ENCODE peak calls at places on chromosomes 2 and 18, in eight cellular contexts. R is left lung; P is CD8-positive, alpha-beta T cell; Z is right atrium auricular region; A is uterus; G is fibroblast of the aortic adventitia; U is tibial nerve; F is left ventricle myocardium inferior. Y is an unnamed sample.

GRCh38 chr2:101219281-101219680 is 33.4 kb upstream of the CNOT11 start:
- DNase-seq in R (no peak), P (no peak), Z (no peak), A (no peak), G (no peak), U (no peak), F (no peak), Y (no peak)

GRCh38 chr2:3601561-3602271 is 6.8 kb downstream of the COLEC11 start:
- DNase-seq in R (peak), P (no peak), Z (peak), A (no peak), G (no peak), U (no peak), F (no peak), Y (no peak)

GRCh38 chr2:24365051-24365450 is 4.7 kb upstream of the ITSN2 start:
- DNase-seq in R (peak), P (no peak), Z (peak), A (peak), G (peak), U (peak), F (peak), Y (peak)

GRCh38 chr2:98569197-98569793 is 39.0 kb downstream of the COA5 start:
- DNase-seq in R (no peak), P (peak), Z (no peak), A (peak), G (peak), U (no peak), F (peak), Y (no peak)

GRCh38 chr2:240589381-240589780 is 2.8 kb downstream of the CAPN10 start:
- DNase-seq in R (no peak), P (no peak), Z (no peak), A (no peak), G (no peak), U (no peak), F (no peak), Y (no peak)

GRCh38 chr2:112884869-112885502 is 26.0 kb upstream of the IL37 start:
- DNase-seq in R (peak), P (peak), Z (no peak), A (no peak), G (peak), U (no peak), F (peak), Y (no peak)

GRCh38 chr18:63823516-63824219 is 48.5 kb downstream of the SERPINB7 start:
- DNase-seq in R (no peak), P (no peak), Z (no peak), A (no peak), G (peak), U (no peak), F (peak), Y (no peak)

GRCh38 chr2:173972636-173973035 is 7.5 kb upstream of the SP3 start:
- DNase-seq in R (no peak), P (no peak), Z (no peak), A (no peak), G (no peak), U (no peak), F (no peak), Y (no peak)

GRCh38 chr2:32632089-32632488 is 4.2 kb downstream of the TTC27 start:
- DNase-seq in R (no peak), P (no peak), Z (no peak), A (no peak), G (peak), U (no peak), F (no peak), Y (no peak)

GRCh38 chr2:185475868-185476267 is 262.7 kb upstream of the FSIP2 start:
- DNase-seq in R (no peak), P (no peak), Z (no peak), A (no peak), G (no peak), U (no peak), F (no peak), Y (no peak)

GRCh38 chr18:136433-136832 is 21.9 kb upstream of the USP14 start:
- DNase-seq in R (no peak), P (peak), Z (no peak), A (no peak), G (no peak), U (no peak), F (no peak), Y (no peak)

GRCh38 chr2:140384946-140385345 is 1604.8 kb upstream of the NXPH2 start:
- DNase-seq in R (no peak), P (no peak), Z (no peak), A (no peak), G (no peak), U (no peak), F (no peak), Y (no peak)

GRCh38 chr2:96025107-96025492 is 9.6 kb downstream of the GPAT2 start:
- DNase-seq in R (no peak), P (no peak), Z (no peak), A (no peak), G (peak), U (no peak), F (peak), Y (no peak)

GRCh38 chr2:209933499-209934458 is 68.7 kb upstream of the RPE start:
- DNase-seq in R (no peak), P (no peak), Z (no peak), A (no peak), G (peak), U (no peak), F (no peak), Y (no peak)

GRCh38 chr2:73177645-73178255 is 24.6 kb upstream of the NOTO start:
- DNase-seq in R (no peak), P (no peak), Z (no peak), A (no peak), G (no peak), U (no peak), F (no peak), Y (no peak)

GRCh38 chr2:170817247-170817998 is 736 bp downstream of the GAD1 start:
- DNase-seq in R (no peak), P (no peak), Z (no peak), A (no peak), G (peak), U (no peak), F (no peak), Y (no peak)

GRCh38 chr2:54402350-54402749 is 53.8 kb upstream of the SPTBN1 start:
- DNase-seq in R (no peak), P (no peak), Z (peak), A (peak), G (peak), U (peak), F (peak), Y (peak)

GRCh38 chr2:54403512-54404238 is 52.5 kb upstream of the SPTBN1 start:
- DNase-seq in R (no peak), P (no peak), Z (no peak), A (no peak), G (no peak), U (no peak), F (no peak), Y (no peak)

GRCh38 chr2:54406031-54406430 is 50.1 kb upstream of the SPTBN1 start:
- DNase-seq in R (no peak), P (no peak), Z (no peak), A (no peak), G (no peak), U (no peak), F (no peak), Y (no peak)

GRCh38 chr2:54401592-54401991 is 54.5 kb upstream of the SPTBN1 start:
- DNase-seq in R (no peak), P (no peak), Z (no peak), A (no peak), G (no peak), U (no peak), F (no peak), Y (no peak)

DNA sequence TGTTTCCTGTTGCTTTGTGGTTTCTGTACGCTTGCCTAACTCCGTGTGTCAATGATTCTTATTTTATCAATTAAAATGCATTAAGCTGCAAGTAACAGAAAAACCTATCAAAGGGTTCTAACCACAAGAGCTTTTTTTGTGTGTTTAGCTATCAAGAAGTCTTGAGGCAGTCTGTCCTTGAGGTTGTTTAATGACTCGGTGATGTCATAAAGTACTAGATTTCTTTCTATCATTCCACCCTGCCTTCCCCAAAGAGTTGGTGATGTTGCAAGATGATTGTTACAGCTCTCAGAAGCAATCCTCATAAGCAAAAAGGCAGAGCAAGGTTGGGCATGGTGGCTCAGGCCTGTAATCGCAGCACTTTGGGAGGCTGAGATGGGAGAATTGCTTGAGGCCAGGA is 51.9 kb upstream of the SPTBN1 start:
- DNase-seq in R (no peak), P (no peak), Z (no peak), A (no peak), G (peak), U (no peak), F (no peak), Y (no peak)
- H3K4me3 ChIP-seq in R (no peak), P (no peak), Z (no peak), A (no peak), G (no peak), U (no peak), F (no peak), Y (no peak)

GRCh38 chr18:48705531-48705930 is 166.7 kb downstream of the CTIF start:
- DNase-seq in R (no peak), P (no peak), Z (no peak), A (no peak), G (no peak), U (no peak), F (no peak), Y (no peak)
- TF ChIP-seq CTCF in R (no peak), P (no peak), Z (no peak), A (no peak), G (no peak), U (no peak), F (no peak), Y (no peak)

DNA sequence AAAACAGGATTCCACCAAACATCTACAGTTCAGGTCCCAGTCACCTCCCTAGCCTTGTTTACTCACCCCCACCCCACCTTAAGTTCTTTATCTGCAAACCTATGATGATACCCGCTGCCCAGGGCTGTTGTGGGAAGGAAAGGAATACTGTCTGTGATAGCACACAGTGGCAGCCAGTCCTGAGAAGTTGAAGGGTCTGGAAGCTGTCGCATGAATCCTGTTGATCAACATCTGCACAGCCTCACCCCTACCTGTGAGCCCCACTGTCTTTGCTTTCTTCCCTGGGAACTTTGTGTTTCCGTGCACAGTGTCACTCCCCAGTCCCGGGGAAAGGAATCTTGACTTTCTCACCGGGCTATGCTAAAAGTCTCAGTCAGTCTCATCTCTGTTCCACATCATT is 160.7 kb upstream of the EPAS1 start:
- DNase-seq in R (no peak), P (no peak), Z (peak), A (no peak), G (no peak), U (no peak), F (no peak), Y (no peak)
- H3K4me3 ChIP-seq in R (no peak), P (no peak), Z (no peak), A (no peak), G (no peak), U (no peak), F (no peak), Y (no peak)

DNA sequence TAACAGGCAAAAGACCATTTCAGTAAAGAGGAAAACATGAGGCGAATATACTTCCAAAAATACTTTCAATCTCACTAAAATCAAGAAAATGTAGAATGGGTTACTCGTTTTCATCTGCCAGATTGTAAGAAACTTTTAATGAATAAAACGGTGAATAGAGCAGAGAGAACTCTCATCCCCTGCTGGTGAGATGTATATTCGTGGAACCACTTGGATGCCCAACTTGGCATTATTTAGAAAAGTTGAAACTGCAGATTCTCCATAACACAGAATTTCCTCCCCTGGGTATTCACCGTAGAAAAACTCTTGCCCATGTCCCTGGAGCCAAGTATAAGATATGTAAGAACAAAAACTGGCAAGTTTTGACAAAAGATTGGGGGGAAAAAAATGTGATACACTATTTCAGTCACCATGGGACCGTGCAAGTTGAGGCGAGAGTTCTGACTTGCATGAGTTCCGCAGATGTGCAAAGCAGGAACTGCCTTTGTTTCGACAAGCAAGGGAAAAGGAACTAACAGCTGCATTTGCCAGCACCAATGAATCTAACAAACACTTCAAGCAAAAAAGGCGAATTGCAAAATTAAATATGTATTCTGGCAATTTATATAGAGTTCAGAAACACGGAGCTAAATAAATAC is 14.8 kb downstream of the TIMM21 start:
- DNase-seq in R (no peak), P (no peak), Z (no peak), A (no peak), G (no peak), U (no peak), F (no peak), Y (no peak)
- TF ChIP-seq CTCF in R (no peak), P (no peak), Z (no peak), A (no peak), G (no peak), U (no peak), F (no peak), Y (no peak)

DNA sequence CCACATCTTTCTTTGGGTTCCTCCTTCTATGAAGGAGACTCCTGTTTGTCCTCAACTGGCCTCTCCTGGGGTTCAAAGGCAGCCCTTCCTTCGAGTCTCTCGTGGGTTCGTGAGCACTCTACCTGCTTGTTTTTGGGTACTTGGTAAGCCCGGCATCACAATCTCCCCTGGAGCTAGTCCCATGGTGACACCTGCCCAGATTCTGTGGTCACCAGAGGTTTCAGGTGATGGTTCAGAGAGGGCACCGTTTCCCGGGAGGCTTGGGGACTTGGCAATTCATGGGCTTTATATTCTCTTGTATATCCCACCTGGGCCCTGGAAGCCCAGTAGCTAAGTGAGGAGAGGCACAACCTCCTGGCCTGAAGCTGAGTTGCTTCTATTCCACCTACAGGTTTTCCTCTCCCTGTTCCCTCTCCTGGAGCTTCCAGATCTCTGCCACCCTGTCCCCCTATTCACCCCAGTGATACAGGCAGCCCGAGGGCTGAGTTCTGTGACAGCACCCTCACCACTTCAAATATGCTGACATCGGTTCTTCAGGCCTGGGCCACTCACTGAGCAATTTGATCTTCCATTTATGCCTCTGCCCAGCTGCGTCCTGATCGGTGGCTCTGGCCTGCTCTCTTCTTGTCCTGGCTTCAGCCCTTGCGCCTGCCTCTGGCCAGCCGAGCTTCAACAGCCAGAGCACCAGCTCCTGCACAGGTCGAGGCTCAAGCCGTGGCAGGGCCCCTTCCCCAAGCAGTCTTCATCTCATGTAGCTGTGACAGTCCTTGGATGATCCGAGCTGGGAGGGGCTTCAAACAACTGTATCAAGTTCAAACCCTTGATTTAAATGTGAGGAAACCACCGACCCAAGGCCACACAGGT is 91.5 kb downstream of the MSH2 start:
- DNase-seq in R (no peak), P (no peak), Z (no peak), A (no peak), G (no peak), U (no peak), F (no peak), Y (no peak)
- H3K4me3 ChIP-seq in R (no peak), P (no peak), Z (no peak), A (no peak), G (no peak), U (no peak), F (no peak), Y (no peak)

DNA sequence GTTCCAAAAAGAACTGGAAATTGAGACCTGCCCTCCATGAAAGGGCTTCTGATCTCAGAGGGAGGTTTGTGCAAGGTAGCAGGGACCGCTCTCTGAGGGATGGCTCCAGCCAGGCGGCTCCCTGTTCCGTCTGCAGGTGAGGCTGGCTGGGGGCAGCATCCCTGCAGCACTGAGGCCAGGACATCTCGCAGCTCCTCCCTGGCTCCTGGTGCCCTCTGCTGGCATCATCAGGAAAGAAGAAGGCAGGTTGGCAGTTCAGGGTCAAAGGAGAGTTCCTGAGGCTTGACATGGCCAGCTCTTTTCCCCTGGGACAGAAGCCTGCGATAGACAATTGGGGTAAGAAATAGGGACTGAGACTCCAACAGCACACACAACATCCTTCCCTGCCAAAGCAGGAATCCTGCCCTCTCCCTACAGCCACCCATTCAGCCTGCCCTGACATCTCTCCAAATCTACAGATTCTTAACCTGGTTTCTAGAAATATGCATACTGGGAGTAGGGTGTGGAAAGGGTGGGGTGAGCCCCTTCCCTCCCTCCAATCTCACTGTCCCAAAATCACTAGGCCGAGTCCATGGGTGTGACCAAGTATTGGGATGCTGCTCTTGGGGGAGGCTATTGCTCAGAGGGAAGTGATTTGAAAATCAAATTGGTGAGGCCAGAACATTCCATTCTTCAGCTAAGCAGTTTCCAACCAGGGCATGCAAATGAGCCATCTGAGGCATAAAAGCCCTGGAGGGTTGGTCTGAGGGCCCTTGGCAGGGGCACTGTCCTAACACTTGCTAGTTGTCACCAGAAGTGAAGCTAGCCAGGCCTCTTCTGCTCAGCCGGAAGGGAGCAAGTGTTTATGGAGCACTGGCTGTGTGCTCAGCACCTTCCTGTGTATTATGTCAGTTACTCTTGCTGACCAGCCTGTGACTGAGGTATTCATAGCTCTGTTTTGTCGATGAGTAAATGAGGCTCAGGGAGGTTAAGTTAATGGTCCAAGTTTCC is 185.4 kb downstream of the TFCP2L1 start:
- DNase-seq in R (no peak), P (no peak), Z (no peak), A (no peak), G (no peak), U (no peak), F (peak), Y (no peak)
- TF ChIP-seq CTCF in R (no peak), P (no peak), Z (peak), A (no peak), G (peak), U (no peak), F (peak), Y (no peak)

GRCh38 chr18:11587846-11588245 is 21.6 kb upstream of the SLC35G4 start:
- DNase-seq in R (no peak), P (no peak), Z (no peak), A (no peak), G (no peak), U (no peak), F (no peak), Y (no peak)

GRCh38 chr18:11579916-11580315 is 29.5 kb upstream of the SLC35G4 start:
- DNase-seq in R (no peak), P (no peak), Z (no peak), A (no peak), G (no peak), U (no peak), F (no peak), Y (no peak)

GRCh38 chr18:11587432-11587831 is 22.0 kb upstream of the SLC35G4 start:
- DNase-seq in R (no peak), P (no peak), Z (no peak), A (no peak), G (no peak), U (no peak), F (no peak), Y (no peak)

GRCh38 chr18:11581286-11581685 is 28.1 kb upstream of the SLC35G4 start:
- DNase-seq in R (no peak), P (no peak), Z (no peak), A (no peak), G (no peak), U (no peak), F (no peak), Y (no peak)

DNA sequence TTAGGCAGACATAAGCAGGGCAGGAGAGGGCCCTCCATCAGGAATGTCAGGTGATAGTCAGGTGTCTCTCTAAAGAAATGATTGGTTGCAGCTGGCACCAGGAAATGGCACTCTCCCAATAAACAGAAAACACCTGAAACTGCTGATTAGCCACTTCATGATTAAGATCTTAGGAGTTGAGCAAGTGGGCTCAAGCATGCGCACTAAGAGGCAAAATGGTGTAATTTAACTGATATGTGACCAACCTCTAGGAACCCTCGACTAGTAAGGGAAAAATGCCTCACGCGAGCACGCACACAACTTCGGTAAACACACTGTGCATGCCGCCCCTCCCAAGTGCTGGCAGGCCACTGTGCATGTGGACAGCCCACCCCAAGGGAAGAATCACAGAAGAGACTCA is 23.8 kb upstream of the SLC35G4 start:
- DNase-seq in R (no peak), P (no peak), Z (no peak), A (no peak), G (no peak), U (no peak), F (no peak), Y (no peak)
- H3K4me3 ChIP-seq in R (no peak), P (no peak), Z (no peak), A (no peak), G (no peak), U (no peak), F (no peak), Y (no peak)

Y was measured in coronary artery.